ENCODE peak calls at places on chromosomes 3 and 15, in ten cellular contexts. Z is AG08396; I is NCI-H1105 treated with DMSO at 0.1 percent for 48 hours; E is endothelial cell of umbilical vein; G is tibial artery; D is stimulated activated CD4-positive, alpha-beta T cell treated with anti-CD3 and anti-CD28 coated beads, TNF-alpha, amount 100 ng/mL, for 48 hours; H is breast epithelium; X is ascending aorta; P is stomach; R is ovary. L is an unnamed sample.

GRCh38 chr15:74954515-74954914 is 2.1 kb downstream of the RPP25 start:
- DNase-seq in Z (peak; percentile 48), I (no peak), E (peak; percentile 59), G (no peak), D (no peak), H (no peak), X (no peak), P (no peak), R (peak; percentile 63), L (no peak)

GRCh38 chr3:124263168-124263567 is 271.2 kb upstream of the ROPN1 start:
- DNase-seq in Z (peak; percentile 57), I (no peak), E (peak; percentile 44), G (no peak), D (no peak), H (no peak), X (no peak), P (no peak), R (no peak), L (no peak)

GRCh38 chr3:117752984-117753717 is 1043.6 kb downstream of the TUSC7 start:
- DNase-seq in Z (peak; percentile 8), I (no peak), E (no peak), G (no peak), D (no peak), H (no peak), X (no peak), P (no peak), R (no peak), L (no peak)

GRCh38 chr3:176920806-176921205 is 276.5 kb downstream of the TBL1XR1 start:
- DNase-seq in Z (no peak), I (peak; percentile 95), E (peak; percentile 48), G (no peak), D (no peak), H (no peak), X (no peak), P (no peak), R (no peak), L (no peak)

GRCh38 chr3:31704651-31705179 is 172.0 kb downstream of the STT3B start:
- DNase-seq in Z (peak; percentile 43), I (no peak), E (peak; percentile 80), G (peak; percentile 78), D (no peak), H (peak; percentile 75), X (no peak), P (peak; percentile 82), R (no peak), L (peak; percentile 18)

GRCh38 chr15:58465866-58466517 is 34.2 kb downstream of the LIPC start:
- DNase-seq in Z (no peak), I (no peak), E (no peak), G (no peak), D (no peak), H (no peak), X (no peak), P (no peak), R (no peak), L (no peak)

GRCh38 chr3:150523538-150523937 is 22.8 kb downstream of the SERP1 start:
- DNase-seq in Z (no peak), I (no peak), E (no peak), G (no peak), D (no peak), H (no peak), X (no peak), P (no peak), R (no peak), L (no peak)

GRCh38 chr15:38459480-38459879 is 5.6 kb downstream of the FAM98B start:
- DNase-seq in Z (no peak), I (no peak), E (no peak), G (no peak), D (no peak), H (no peak), X (no peak), P (no peak), R (no peak), L (no peak)

GRCh38 chr15:40084657-40085056 is 24.0 kb downstream of the BMF start:
- DNase-seq in Z (no peak), I (no peak), E (no peak), G (no peak), D (no peak), H (no peak), X (no peak), P (no peak), R (no peak), L (no peak)

GRCh38 chr3:39752751-39753150 is 56.7 kb upstream of the MYRIP start:
- DNase-seq in Z (no peak), I (no peak), E (peak; percentile 38), G (no peak), D (no peak), H (no peak), X (no peak), P (no peak), R (no peak), L (no peak)

GRCh38 chr15:43872416-43873020 is 45.7 kb downstream of the WDR76 start:
- DNase-seq in Z (peak; percentile 71), I (peak; percentile 19), E (peak; percentile 70), G (no peak), D (no peak), H (no peak), X (no peak), P (no peak), R (peak; percentile 43), L (peak; percentile 90)

GRCh38 chr3:54891540-54891897 is 36.3 kb downstream of the LRTM1 start:
- DNase-seq in Z (peak; percentile 92), I (no peak), E (no peak), G (peak; percentile 83), D (no peak), H (peak; percentile 58), X (peak; percentile 13), P (peak; percentile 64), R (peak; percentile 84), L (peak; percentile 79)

GRCh38 chr15:89200182-89200581 is 21.2 kb downstream of the RLBP1 start:
- DNase-seq in Z (no peak), I (no peak), E (no peak), G (no peak), D (no peak), H (no peak), X (no peak), P (no peak), R (no peak), L (no peak)

GRCh38 chr3:196789773-196790419 is 50.2 kb downstream of the PAK2 start:
- DNase-seq in Z (no peak), I (no peak), E (no peak), G (no peak), D (no peak), H (no peak), X (no peak), P (no peak), R (no peak), L (no peak)

GRCh38 chr3:47432673-47433072 is 43.1 kb downstream of the SCAP start:
- DNase-seq in Z (no peak), I (no peak), E (no peak), G (peak; percentile 13), D (no peak), H (no peak), X (no peak), P (no peak), R (no peak), L (no peak)

GRCh38 chr3:162096874-162097273 is 600.3 kb downstream of the OTOL1 start:
- DNase-seq in Z (no peak), I (no peak), E (no peak), G (no peak), D (no peak), H (no peak), X (no peak), P (no peak), R (no peak), L (no peak)

GRCh38 chr15:60798821-60799220 is 319.9 kb upstream of the ICE2 start:
- DNase-seq in Z (peak; percentile 22), I (no peak), E (no peak), G (no peak), D (peak; percentile 41), H (no peak), X (no peak), P (no peak), R (no peak), L (no peak)

GRCh38 chr15:47296911-47297310 is 420.4 kb upstream of the SEMA6D start:
- DNase-seq in Z (no peak), I (no peak), E (no peak), G (no peak), D (no peak), H (no peak), X (no peak), P (no peak), R (no peak), L (no peak)